ENCODE peak calls at places on chromosomes 5 and 9, in eight cellular contexts. One of them, this sample, is unnamed.

GRCh38 chr5:125894383-125894782 is 528.8 kb upstream of the GRAMD2B start:
- DNase-seq in HepG2: no peak
- DNase-seq in endodermal cell: no peak
- DNase-seq in heart left ventricle: no peak
- DNase-seq in AG04450: no peak
- DNase-seq in cardiac fibroblast: peak
- DNase-seq in AG09309: no peak
- DNase-seq in colonic mucosa: no peak
- DNase-seq in this sample: peak

GRCh38 chr9:126501383-126502331 is 112.1 kb upstream of the LMX1B start:
- DNase-seq in HepG2: no peak
- DNase-seq in endodermal cell: peak
- DNase-seq in heart left ventricle: no peak
- DNase-seq in AG04450: no peak
- DNase-seq in cardiac fibroblast: no peak
- DNase-seq in AG09309: no peak
- DNase-seq in colonic mucosa: no peak
- DNase-seq in this sample: no peak

GRCh38 chr5:1541662-1542008 is 17.9 kb upstream of the LPCAT1 start:
- DNase-seq in HepG2: no peak
- DNase-seq in endodermal cell: peak
- DNase-seq in heart left ventricle: no peak
- DNase-seq in AG04450: no peak
- DNase-seq in cardiac fibroblast: peak
- DNase-seq in AG09309: no peak
- DNase-seq in colonic mucosa: no peak
- DNase-seq in this sample: no peak

GRCh38 chr5:173237821-173238220 is 2.8 kb upstream of the NKX2-5 start:
- DNase-seq in HepG2: no peak
- DNase-seq in endodermal cell: peak
- DNase-seq in heart left ventricle: no peak
- DNase-seq in AG04450: no peak
- DNase-seq in cardiac fibroblast: no peak
- DNase-seq in AG09309: no peak
- DNase-seq in colonic mucosa: no peak
- DNase-seq in this sample: no peak

GRCh38 chr5:26757941-26758340 is 280.4 kb downstream of the CDH9 start:
- DNase-seq in HepG2: no peak
- DNase-seq in endodermal cell: no peak
- DNase-seq in heart left ventricle: no peak
- DNase-seq in AG04450: no peak
- DNase-seq in cardiac fibroblast: no peak
- DNase-seq in AG09309: no peak
- DNase-seq in colonic mucosa: no peak
- DNase-seq in this sample: peak

GRCh38 chr5:168193518-168194240 is 97.8 kb upstream of the WWC1 start:
- DNase-seq in HepG2: no peak
- DNase-seq in endodermal cell: no peak
- DNase-seq in heart left ventricle: no peak
- DNase-seq in AG04450: no peak
- DNase-seq in cardiac fibroblast: no peak
- DNase-seq in AG09309: no peak
- DNase-seq in colonic mucosa: no peak
- DNase-seq in this sample: no peak

GRCh38 chr5:94700592-94700991 is 82.1 kb downstream of the SLF1 start:
- DNase-seq in HepG2: no peak
- DNase-seq in endodermal cell: no peak
- DNase-seq in heart left ventricle: no peak
- DNase-seq in AG04450: no peak
- DNase-seq in cardiac fibroblast: no peak
- DNase-seq in AG09309: no peak
- DNase-seq in colonic mucosa: no peak
- DNase-seq in this sample: no peak

GRCh38 chr9:34334337-34334824 is 5.0 kb downstream of the NUDT2 start:
- DNase-seq in HepG2: peak
- DNase-seq in endodermal cell: peak
- DNase-seq in heart left ventricle: no peak
- DNase-seq in AG04450: no peak
- DNase-seq in cardiac fibroblast: no peak
- DNase-seq in AG09309: no peak
- DNase-seq in colonic mucosa: no peak
- DNase-seq in this sample: no peak

GRCh38 chr5:171580506-171581265 is 161.2 kb downstream of the FGF18 start:
- DNase-seq in HepG2: no peak
- DNase-seq in endodermal cell: no peak
- DNase-seq in heart left ventricle: no peak
- DNase-seq in AG04450: no peak
- DNase-seq in cardiac fibroblast: peak
- DNase-seq in AG09309: no peak
- DNase-seq in colonic mucosa: no peak
- DNase-seq in this sample: peak

GRCh38 chr5:111278824-111279504 is 54.8 kb downstream of the CAMK4 start:
- DNase-seq in HepG2: peak
- DNase-seq in endodermal cell: peak
- DNase-seq in heart left ventricle: peak
- DNase-seq in AG04450: no peak
- DNase-seq in cardiac fibroblast: peak
- DNase-seq in AG09309: no peak
- DNase-seq in colonic mucosa: peak
- DNase-seq in this sample: peak

DNA sequence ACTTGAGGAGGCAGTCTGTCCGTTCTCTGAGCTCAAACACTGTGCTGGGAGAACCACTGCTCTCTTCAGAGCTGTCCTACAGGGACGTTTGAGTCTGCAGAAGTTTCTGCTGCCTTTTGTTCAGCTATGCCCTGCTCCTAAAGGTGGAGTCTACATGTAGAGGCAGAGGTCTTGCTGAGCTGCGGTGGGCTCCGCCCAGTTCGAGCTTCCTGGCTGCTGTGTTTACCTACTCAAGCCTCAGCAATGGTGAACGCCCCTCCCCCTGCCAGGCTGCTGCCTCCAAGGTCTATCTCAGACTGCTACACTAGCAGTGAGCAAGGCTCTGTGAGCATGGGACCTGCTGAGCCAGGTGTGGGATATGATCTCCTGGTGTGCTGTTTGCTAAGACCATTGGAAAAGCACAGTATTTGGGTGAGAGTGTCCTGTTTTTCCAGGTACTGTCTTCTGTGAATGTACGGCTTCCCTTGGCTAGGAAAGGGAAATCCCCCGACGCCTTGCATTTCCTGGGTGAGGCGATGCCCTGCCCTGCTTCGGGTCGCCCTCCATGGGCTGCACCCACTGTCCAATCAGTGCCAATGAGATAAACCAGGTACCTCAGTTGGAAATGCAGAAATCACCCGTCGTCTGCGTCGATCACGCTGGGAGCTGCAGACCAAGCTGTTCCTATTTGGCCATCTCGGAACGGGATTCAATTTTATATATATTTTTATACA is 58.5 kb downstream of the CNTRL start:
- DNase-seq in HepG2: peak
- DNase-seq in endodermal cell: peak
- DNase-seq in heart left ventricle: no peak
- DNase-seq in AG04450: no peak
- DNase-seq in cardiac fibroblast: no peak
- DNase-seq in AG09309: no peak
- DNase-seq in colonic mucosa: peak
- DNase-seq in this sample: no peak
- H3K4me3 ChIP-seq in HepG2: no peak
- H3K4me3 ChIP-seq in endodermal cell: no peak
- H3K4me3 ChIP-seq in heart left ventricle: no peak
- H3K4me3 ChIP-seq in AG04450: no peak
- H3K4me3 ChIP-seq in cardiac fibroblast: no peak
- H3K4me3 ChIP-seq in AG09309: no peak
- H3K4me3 ChIP-seq in colonic mucosa: no peak
- H3K4me3 ChIP-seq in this sample: no peak

DNA sequence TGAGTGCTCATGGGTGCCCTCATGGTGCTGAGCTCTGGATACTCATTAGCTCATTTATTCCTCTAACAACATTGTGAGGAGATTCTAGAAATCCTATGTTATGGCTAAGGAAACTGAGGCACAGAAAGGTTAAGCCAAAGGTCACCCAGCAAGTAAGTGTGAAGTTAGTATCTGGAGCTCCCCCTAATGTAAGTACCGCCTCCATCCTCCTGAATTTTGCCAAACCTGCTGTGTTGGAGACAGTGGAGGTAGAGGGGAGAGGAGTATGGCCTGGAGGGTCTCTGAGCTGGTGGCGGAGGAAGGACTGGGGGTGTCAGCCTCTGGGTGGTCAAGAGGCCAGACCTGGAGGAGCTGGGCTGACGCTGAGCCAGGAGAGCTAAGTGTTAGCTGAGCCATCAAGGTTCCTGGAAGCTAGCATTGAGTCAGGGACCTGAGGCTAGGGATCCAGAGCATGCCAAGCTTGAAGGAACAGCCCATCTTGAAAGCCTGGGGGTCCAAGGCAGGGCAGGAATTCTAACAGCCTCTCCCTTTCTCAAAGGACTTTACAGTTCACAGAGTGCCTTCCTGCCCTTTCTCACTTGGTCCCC is 114.8 kb downstream of the RGS3 start:
- DNase-seq in HepG2: no peak
- DNase-seq in endodermal cell: no peak
- DNase-seq in heart left ventricle: no peak
- DNase-seq in AG04450: no peak
- DNase-seq in cardiac fibroblast: no peak
- DNase-seq in AG09309: no peak
- DNase-seq in colonic mucosa: no peak
- DNase-seq in this sample: no peak
- TF ChIP-seq CTCF in HepG2: no peak
- TF ChIP-seq CTCF in endodermal cell: peak
- TF ChIP-seq CTCF in heart left ventricle: no peak
- TF ChIP-seq CTCF in AG04450: no peak
- TF ChIP-seq CTCF in cardiac fibroblast: no peak
- TF ChIP-seq CTCF in AG09309: no peak
- TF ChIP-seq CTCF in colonic mucosa: no peak
- TF ChIP-seq CTCF in this sample: peak

DNA sequence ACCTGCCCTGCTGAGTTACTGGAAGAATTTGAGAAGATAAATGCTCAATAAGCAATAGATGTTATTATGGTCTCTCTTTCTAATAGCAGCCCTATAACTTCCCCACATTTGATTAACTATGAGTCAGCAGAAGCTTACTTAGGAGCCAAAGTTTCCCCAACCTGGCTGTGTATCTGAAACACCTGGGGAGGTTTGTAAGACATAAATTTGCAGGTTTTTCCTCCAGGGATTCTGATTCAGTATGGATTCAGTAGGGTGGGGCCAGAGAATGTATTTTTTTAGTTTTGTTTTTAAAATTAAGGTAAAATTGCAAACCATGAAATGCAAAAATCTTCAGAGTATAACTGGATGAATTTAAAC is 44.9 kb upstream of the GNPDA1 start:
- DNase-seq in HepG2: no peak
- DNase-seq in endodermal cell: no peak
- DNase-seq in heart left ventricle: no peak
- DNase-seq in AG04450: no peak
- DNase-seq in cardiac fibroblast: no peak
- DNase-seq in AG09309: no peak
- DNase-seq in colonic mucosa: no peak
- DNase-seq in this sample: no peak
- H3K4me3 ChIP-seq in HepG2: no peak
- H3K4me3 ChIP-seq in endodermal cell: no peak
- H3K4me3 ChIP-seq in heart left ventricle: no peak
- H3K4me3 ChIP-seq in AG04450: no peak
- H3K4me3 ChIP-seq in cardiac fibroblast: no peak
- H3K4me3 ChIP-seq in AG09309: no peak
- H3K4me3 ChIP-seq in colonic mucosa: no peak
- H3K4me3 ChIP-seq in this sample: no peak

DNA sequence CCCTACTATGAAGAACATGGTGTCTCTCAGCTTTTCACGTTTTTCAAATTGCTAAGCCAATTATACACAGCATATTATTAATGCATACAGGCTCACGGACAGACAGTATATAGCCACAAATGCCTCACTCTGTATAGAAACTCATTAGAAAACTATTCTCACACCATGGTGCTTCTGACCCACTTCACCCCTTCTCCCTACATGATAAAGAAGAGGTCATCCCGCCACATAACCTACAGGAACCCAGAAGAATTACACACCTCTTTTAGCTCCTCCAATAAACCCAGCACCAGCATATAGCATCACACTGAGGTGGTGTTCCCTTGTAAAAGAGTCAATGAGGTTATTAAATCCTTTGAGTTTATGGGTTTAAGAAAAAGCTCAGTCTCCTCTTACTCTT is 5.6 kb downstream of the TLE1 start:
- DNase-seq in HepG2: no peak
- DNase-seq in endodermal cell: no peak
- DNase-seq in heart left ventricle: no peak
- DNase-seq in AG04450: no peak
- DNase-seq in cardiac fibroblast: no peak
- DNase-seq in AG09309: no peak
- DNase-seq in colonic mucosa: no peak
- DNase-seq in this sample: no peak
- TF ChIP-seq CTCF in HepG2: no peak
- TF ChIP-seq CTCF in endodermal cell: peak
- TF ChIP-seq CTCF in heart left ventricle: no peak
- TF ChIP-seq CTCF in AG04450: no peak
- TF ChIP-seq CTCF in cardiac fibroblast: no peak
- TF ChIP-seq CTCF in AG09309: no peak
- TF ChIP-seq CTCF in colonic mucosa: no peak
- TF ChIP-seq CTCF in this sample: no peak

GRCh38 chr5:106600803-106601202 is 1069.9 kb downstream of the EFNA5 start:
- DNase-seq in HepG2: no peak
- DNase-seq in endodermal cell: no peak
- DNase-seq in heart left ventricle: no peak
- DNase-seq in AG04450: no peak
- DNase-seq in cardiac fibroblast: no peak
- DNase-seq in AG09309: no peak
- DNase-seq in colonic mucosa: no peak
- DNase-seq in this sample: no peak
- H3K4me3 ChIP-seq in HepG2: no peak
- H3K4me3 ChIP-seq in endodermal cell: no peak
- H3K4me3 ChIP-seq in heart left ventricle: no peak
- H3K4me3 ChIP-seq in AG04450: no peak
- H3K4me3 ChIP-seq in cardiac fibroblast: no peak
- H3K4me3 ChIP-seq in AG09309: no peak
- H3K4me3 ChIP-seq in colonic mucosa: no peak
- H3K4me3 ChIP-seq in this sample: no peak

GRCh38 chr9:104808030-104808614 is 44.2 kb downstream of the NIPSNAP3B start:
- DNase-seq in HepG2: no peak
- DNase-seq in endodermal cell: peak
- DNase-seq in heart left ventricle: peak
- DNase-seq in AG04450: no peak
- DNase-seq in cardiac fibroblast: peak
- DNase-seq in AG09309: no peak
- DNase-seq in colonic mucosa: no peak
- DNase-seq in this sample: peak
- TF ChIP-seq CTCF in HepG2: peak
- TF ChIP-seq CTCF in endodermal cell: peak
- TF ChIP-seq CTCF in heart left ventricle: peak
- TF ChIP-seq CTCF in AG04450: peak
- TF ChIP-seq CTCF in cardiac fibroblast: peak
- TF ChIP-seq CTCF in AG09309: peak
- TF ChIP-seq CTCF in colonic mucosa: no peak
- TF ChIP-seq CTCF in this sample: peak

DNA sequence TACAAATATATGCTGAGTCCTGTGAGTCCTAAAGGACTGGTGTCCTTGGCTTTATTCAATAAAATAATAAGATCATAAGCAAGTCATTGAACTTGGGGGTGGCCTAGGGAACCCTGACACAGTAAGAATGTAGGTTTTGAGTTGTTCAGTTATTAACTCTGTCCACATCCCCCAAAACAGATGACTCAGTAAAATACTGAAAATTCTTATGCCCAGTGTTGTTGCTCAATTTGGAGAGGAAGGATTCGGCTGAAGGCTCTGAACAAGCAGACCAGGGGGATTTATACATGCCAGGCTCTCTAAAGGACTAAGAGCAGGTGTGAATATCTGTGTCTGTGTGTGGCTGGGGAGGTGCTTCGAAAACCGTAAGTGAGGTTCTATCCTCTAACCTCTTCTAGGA is 173.7 kb downstream of the RMI1 start:
- DNase-seq in HepG2: no peak
- DNase-seq in endodermal cell: no peak
- DNase-seq in heart left ventricle: no peak
- DNase-seq in AG04450: no peak
- DNase-seq in cardiac fibroblast: peak
- DNase-seq in AG09309: peak
- DNase-seq in colonic mucosa: no peak
- DNase-seq in this sample: peak
- H3K4me3 ChIP-seq in HepG2: no peak
- H3K4me3 ChIP-seq in endodermal cell: no peak
- H3K4me3 ChIP-seq in heart left ventricle: no peak
- H3K4me3 ChIP-seq in AG04450: no peak
- H3K4me3 ChIP-seq in cardiac fibroblast: no peak
- H3K4me3 ChIP-seq in AG09309: no peak
- H3K4me3 ChIP-seq in colonic mucosa: no peak
- H3K4me3 ChIP-seq in this sample: no peak